ENCODE peak calls at places on chromosomes 4 and X, in six cellular contexts. One of them, this sample, is unnamed.
A peak's percentile ranks its signal among the peaks of the same experiment; 100 is the strongest.

GRCh38 chr4:105991726-105992125 is 96.5 kb downstream of the NPNT start:
- DNase-seq in body of pancreas: no peak
- DNase-seq in thyroid gland: no peak
- DNase-seq in K562: no peak
- DNase-seq in testis: no peak
- DNase-seq in heart right ventricle: no peak
- DNase-seq in this sample: no peak

GRCh38 chr4:64824591-64824990 is 415.3 kb upstream of the TECRL start:
- DNase-seq in thyroid gland: no peak
- DNase-seq in body of pancreas: no peak
- DNase-seq in K562: no peak
- DNase-seq in testis: no peak
- DNase-seq in heart right ventricle: no peak
- DNase-seq in this sample: no peak

GRCh38 chrX:41308884-41309655 is 24.9 kb upstream of the DDX3X start:
- DNase-seq in body of pancreas: no peak
- DNase-seq in K562: no peak
- DNase-seq in thyroid gland: no peak
- DNase-seq in heart right ventricle: no peak
- DNase-seq in testis: no peak
- DNase-seq in this sample: no peak

GRCh38 chrX:141469469-141469868 is 115.1 kb downstream of the SPANXA1 start:
- DNase-seq in testis: no peak
- DNase-seq in K562: no peak
- DNase-seq in thyroid gland: no peak
- DNase-seq in heart right ventricle: no peak
- DNase-seq in body of pancreas: no peak
- DNase-seq in this sample: no peak

GRCh38 chrX:31847773-31848172 is 775.9 kb upstream of the FTHL17 start:
- DNase-seq in thyroid gland: no peak
- DNase-seq in body of pancreas: no peak
- DNase-seq in K562: no peak
- DNase-seq in heart right ventricle: no peak
- DNase-seq in testis: no peak
- DNase-seq in this sample: no peak

GRCh38 chrX:53795583-53795982 is 109.1 kb upstream of the HUWE1 start:
- DNase-seq in testis: no peak
- DNase-seq in body of pancreas: no peak
- DNase-seq in heart right ventricle: no peak
- DNase-seq in thyroid gland: no peak
- DNase-seq in K562: no peak
- DNase-seq in this sample: peak; percentile 45

GRCh38 chrX:25941087-25941486 is 197.1 kb upstream of the MAGEB18 start:
- DNase-seq in K562: no peak
- DNase-seq in thyroid gland: no peak
- DNase-seq in heart right ventricle: no peak
- DNase-seq in testis: no peak
- DNase-seq in body of pancreas: no peak
- DNase-seq in this sample: no peak

GRCh38 chrX:147376601-147377387 is 534.9 kb upstream of the FMR1 start:
- DNase-seq in K562: no peak
- DNase-seq in thyroid gland: no peak
- DNase-seq in heart right ventricle: no peak
- DNase-seq in testis: peak; percentile 65
- DNase-seq in body of pancreas: peak; percentile 65
- DNase-seq in this sample: peak; percentile 65

GRCh38 chr4:10117424-10118354 is 1.1 kb upstream of the WDR1 start:
- DNase-seq in body of pancreas: no peak
- DNase-seq in K562: no peak
- DNase-seq in heart right ventricle: no peak
- DNase-seq in testis: peak; percentile 36
- DNase-seq in thyroid gland: peak; percentile 90
- DNase-seq in this sample: peak; percentile 53

GRCh38 chr4:124610214-124610613 is 102.3 kb downstream of the ANKRD50 start:
- DNase-seq in body of pancreas: no peak
- DNase-seq in thyroid gland: peak; percentile 65
- DNase-seq in K562: no peak
- DNase-seq in testis: no peak
- DNase-seq in heart right ventricle: no peak
- DNase-seq in this sample: no peak

GRCh38 chrX:151396827-151397740 is at the start of gene VMA21:
- DNase-seq in thyroid gland: peak; percentile 90
- DNase-seq in testis: peak; percentile 86
- DNase-seq in K562: peak; percentile 85
- DNase-seq in body of pancreas: peak; percentile 92
- DNase-seq in heart right ventricle: peak; percentile 87
- DNase-seq in this sample: peak; percentile 87

GRCh38 chrX:7574325-7574724 is 268.6 kb upstream of the VCX start:
- DNase-seq in thyroid gland: no peak
- DNase-seq in heart right ventricle: peak; percentile 2
- DNase-seq in testis: peak; percentile 13
- DNase-seq in K562: no peak
- DNase-seq in body of pancreas: no peak
- DNase-seq in this sample: peak; percentile 62

GRCh38 chrX:19824603-19825002 is 62.8 kb downstream of the SH3KBP1 start:
- DNase-seq in K562: no peak
- DNase-seq in heart right ventricle: no peak
- DNase-seq in body of pancreas: no peak
- DNase-seq in testis: no peak
- DNase-seq in thyroid gland: peak; percentile 24
- DNase-seq in this sample: no peak

GRCh38 chr4:152166567-152166966 is 369.3 kb downstream of the FBXW7 start:
- DNase-seq in thyroid gland: no peak
- DNase-seq in testis: no peak
- DNase-seq in K562: peak; percentile 23
- DNase-seq in body of pancreas: no peak
- DNase-seq in heart right ventricle: no peak
- DNase-seq in this sample: peak; percentile 83

GRCh38 chr4:176321589-176321988 is 1.8 kb downstream of the SPCS3 start:
- DNase-seq in thyroid gland: no peak
- DNase-seq in body of pancreas: no peak
- DNase-seq in heart right ventricle: no peak
- DNase-seq in testis: no peak
- DNase-seq in K562: no peak
- DNase-seq in this sample: no peak

GRCh38 chr4:38071801-38072567 is 111.8 kb downstream of the PTTG2 start:
- DNase-seq in K562: no peak
- DNase-seq in testis: no peak
- DNase-seq in thyroid gland: no peak
- DNase-seq in body of pancreas: no peak
- DNase-seq in heart right ventricle: no peak
- DNase-seq in this sample: no peak

GRCh38 chr4:155672342-155672741 is 5.7 kb downstream of the GUCY1A1 start:
- DNase-seq in K562: no peak
- DNase-seq in testis: no peak
- DNase-seq in thyroid gland: no peak
- DNase-seq in body of pancreas: no peak
- DNase-seq in heart right ventricle: no peak
- DNase-seq in this sample: no peak
- H3K27ac ChIP-seq in K562: no peak overlapping the region
- H3K27ac ChIP-seq in testis: no peak overlapping the region
- H3K27ac ChIP-seq in thyroid gland: no peak overlapping the region
- H3K27ac ChIP-seq in body of pancreas: no peak overlapping the region
- H3K27ac ChIP-seq in heart right ventricle: peak overlapping the region; percentile 12
- H3K27ac ChIP-seq in this sample: no peak overlapping the region

GRCh38 chr4:42398448-42399355 is 1.4 kb downstream of the SHISA3 start:
- DNase-seq in testis: no peak
- DNase-seq in body of pancreas: peak; percentile 34
- DNase-seq in thyroid gland: no peak
- DNase-seq in K562: no peak
- DNase-seq in heart right ventricle: no peak
- DNase-seq in this sample: peak; percentile 84
- TF ChIP-seq CTCF in testis: no peak
- TF ChIP-seq CTCF in body of pancreas: no peak
- TF ChIP-seq CTCF in thyroid gland: no peak
- TF ChIP-seq CTCF in K562: no peak
- TF ChIP-seq CTCF in heart right ventricle: no peak
- TF ChIP-seq CTCF in this sample: peak; percentile 67

GRCh38 chr4:4397441-4397819 is 10.5 kb downstream of the NSG1 start:
- DNase-seq in thyroid gland: no peak
- DNase-seq in testis: no peak
- DNase-seq in K562: no peak
- DNase-seq in heart right ventricle: no peak
- DNase-seq in body of pancreas: no peak
- DNase-seq in this sample: no peak
- H3K4me3 ChIP-seq in thyroid gland: no peak overlapping the region
- H3K4me3 ChIP-seq in testis: no peak overlapping the region
- H3K4me3 ChIP-seq in K562: no peak overlapping the region
- H3K4me3 ChIP-seq in heart right ventricle: no peak overlapping the region
- H3K4me3 ChIP-seq in body of pancreas: no peak overlapping the region
- H3K4me3 ChIP-seq in this sample: no peak overlapping the region

GRCh38 chr4:26568446-26568994 is 15.4 kb upstream of the TBC1D19 start:
- DNase-seq in heart right ventricle: no peak
- DNase-seq in K562: no peak
- DNase-seq in thyroid gland: no peak
- DNase-seq in body of pancreas: no peak
- DNase-seq in testis: no peak
- DNase-seq in this sample: no peak
- H3K27ac ChIP-seq in heart right ventricle: no peak overlapping the region
- H3K27ac ChIP-seq in K562: no peak overlapping the region
- H3K27ac ChIP-seq in thyroid gland: no peak overlapping the region
- H3K27ac ChIP-seq in body of pancreas: no peak overlapping the region
- H3K27ac ChIP-seq in testis: no peak overlapping the region
- H3K27ac ChIP-seq in this sample: no peak overlapping the region

DNA sequence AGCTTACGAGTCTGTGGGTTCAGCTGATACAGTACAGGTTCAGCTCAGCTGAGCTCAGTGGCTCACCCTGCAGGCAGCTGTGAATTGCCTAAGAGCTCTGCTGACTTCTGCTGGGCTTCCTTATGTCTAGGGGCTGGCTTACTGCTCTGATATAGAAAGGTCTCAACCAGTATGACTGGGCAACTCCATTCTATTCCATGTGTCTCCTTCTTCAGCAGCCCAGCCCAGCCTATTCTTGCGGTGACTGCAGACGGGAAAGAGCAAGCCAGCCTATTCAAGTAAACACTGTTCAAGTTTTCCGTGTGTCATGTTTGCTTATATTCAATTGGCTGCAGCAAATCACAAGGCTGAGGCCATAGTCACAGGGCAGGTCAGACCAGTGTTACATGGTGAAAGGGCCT is 615.4 kb upstream of the ZFP42 start:
- DNase-seq in thyroid gland: no peak
- DNase-seq in heart right ventricle: no peak
- DNase-seq in K562: no peak
- DNase-seq in testis: no peak
- DNase-seq in body of pancreas: peak; percentile 68
- DNase-seq in this sample: peak; percentile 83
- TF ChIP-seq CTCF in thyroid gland: no peak
- TF ChIP-seq CTCF in heart right ventricle: no peak
- TF ChIP-seq CTCF in K562: peak; percentile 26
- TF ChIP-seq CTCF in testis: no peak
- TF ChIP-seq CTCF in body of pancreas: peak; percentile 13
- TF ChIP-seq CTCF in this sample: peak; percentile 86

DNA sequence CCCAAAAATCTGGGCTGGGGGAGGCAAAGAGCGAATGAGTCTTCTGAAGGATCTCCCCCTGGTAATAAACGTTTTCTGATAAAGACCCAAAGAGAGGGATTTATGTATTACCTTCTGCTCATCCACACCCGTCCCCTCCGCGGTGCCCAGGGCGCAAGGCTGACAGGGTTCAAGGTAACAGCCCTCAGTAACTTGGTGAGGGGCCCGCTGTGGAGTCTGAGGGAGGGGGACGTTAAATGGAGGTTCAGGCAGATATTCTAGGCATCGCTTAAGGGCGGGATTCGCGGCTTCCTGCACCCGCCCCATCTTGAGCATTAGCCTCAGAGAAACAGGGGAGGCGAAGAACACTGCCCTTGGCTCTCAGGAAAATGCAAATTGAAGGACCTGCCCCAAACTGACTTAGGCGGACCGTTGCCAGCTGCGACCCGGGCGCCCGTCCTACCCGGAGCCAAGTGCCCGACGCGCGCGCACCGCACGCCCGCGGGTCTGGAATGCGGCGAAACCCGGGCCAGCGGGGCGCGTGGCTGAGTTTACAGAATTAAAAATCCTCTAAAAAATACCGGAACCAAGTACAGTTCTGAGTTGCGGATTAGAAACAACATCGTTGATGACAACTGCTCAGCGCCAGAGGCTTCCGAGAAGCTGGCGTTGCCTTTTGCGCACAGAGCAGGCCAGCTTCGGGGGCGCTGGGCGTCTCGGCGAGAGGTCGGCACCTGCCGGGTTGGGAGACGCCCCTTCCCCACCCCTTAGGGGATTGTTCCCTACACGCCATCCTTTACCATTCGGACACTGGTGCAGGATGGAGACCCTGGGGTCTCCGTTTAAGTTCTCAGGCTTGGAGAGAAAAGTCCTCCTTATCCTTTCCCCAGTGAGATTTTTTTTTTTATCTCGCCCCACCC is 2.8 kb downstream of the HELT start:
- DNase-seq in heart right ventricle: no peak
- DNase-seq in thyroid gland: no peak
- DNase-seq in testis: no peak
- DNase-seq in K562: no peak
- DNase-seq in body of pancreas: no peak
- DNase-seq in this sample: peak; percentile 68
- H3K4me3 ChIP-seq in heart right ventricle: no peak overlapping the region
- H3K4me3 ChIP-seq in thyroid gland: no peak overlapping the region
- H3K4me3 ChIP-seq in testis: no peak overlapping the region
- H3K4me3 ChIP-seq in K562: no peak overlapping the region
- H3K4me3 ChIP-seq in body of pancreas: no peak overlapping the region
- H3K4me3 ChIP-seq in this sample: peak overlapping the region; percentile 56

GRCh38 chrX:57674861-57675260 is 5.2 kb downstream of the NLRP2B start:
- DNase-seq in testis: no peak
- DNase-seq in K562: no peak
- DNase-seq in body of pancreas: no peak
- DNase-seq in thyroid gland: no peak
- DNase-seq in heart right ventricle: no peak
- DNase-seq in this sample: no peak
- H3K27ac ChIP-seq in testis: no peak overlapping the region
- H3K27ac ChIP-seq in K562: no peak overlapping the region
- H3K27ac ChIP-seq in body of pancreas: no peak overlapping the region
- H3K27ac ChIP-seq in thyroid gland: no peak overlapping the region
- H3K27ac ChIP-seq in heart right ventricle: no peak overlapping the region
- H3K27ac ChIP-seq in this sample: no peak overlapping the region

GRCh38 chr4:7194251-7195137 is 2.2 kb downstream of the SORCS2 start:
- DNase-seq in testis: peak; percentile 52
- DNase-seq in thyroid gland: peak; percentile 80
- DNase-seq in heart right ventricle: no peak
- DNase-seq in body of pancreas: peak; percentile 37
- DNase-seq in K562: no peak
- DNase-seq in this sample: peak; percentile 66
- TF ChIP-seq CTCF in testis: peak; percentile 19
- TF ChIP-seq CTCF in thyroid gland: no peak
- TF ChIP-seq CTCF in heart right ventricle: peak; percentile 59
- TF ChIP-seq CTCF in body of pancreas: no peak
- TF ChIP-seq CTCF in K562: peak; percentile 24
- TF ChIP-seq CTCF in this sample: peak; percentile 63

GRCh38 chr4:134375775-134376174 is 174.2 kb upstream of the PABPC4L start:
- DNase-seq in testis: no peak
- DNase-seq in body of pancreas: no peak
- DNase-seq in thyroid gland: no peak
- DNase-seq in heart right ventricle: no peak
- DNase-seq in K562: no peak
- DNase-seq in this sample: no peak
- H3K4me3 ChIP-seq in testis: no peak overlapping the region
- H3K4me3 ChIP-seq in body of pancreas: no peak overlapping the region
- H3K4me3 ChIP-seq in thyroid gland: no peak overlapping the region
- H3K4me3 ChIP-seq in heart right ventricle: no peak overlapping the region
- H3K4me3 ChIP-seq in K562: no peak overlapping the region
- H3K4me3 ChIP-seq in this sample: no peak overlapping the region

This sample was measured in endodermal cell.